ENCODE peak calls at places on chromosomes 13 and 19, in ten cellular contexts. J is HTR-8/SVneo; Q is neuronal stem cell; E is CD8-positive, alpha-beta T cell; X is body of pancreas; S is NCI-H69; L is A172; C is heart right ventricle; H is ACHN; Y is HuH-7.5. K is an unnamed sample.

GRCh38 chr19:38449518-38449917 is 16.0 kb downstream of the RYR1 start:
- DNase-seq in Q (no peak), X (no peak), J (no peak), C (no peak), H (no peak), Y (no peak), L (no peak), E (no peak), S (no peak), K (no peak)

GRCh38 chr13:83752141-83752540 is 130.1 kb downstream of the SLITRK1 start:
- DNase-seq in H (peak; percentile 69), Y (no peak), E (no peak), S (no peak), X (no peak), C (no peak), L (peak; percentile 55), J (peak; percentile 21), Q (no peak), K (no peak)

GRCh38 chr13:101053289-101053688 is 363.0 kb downstream of the NALCN start:
- DNase-seq in S (no peak), Y (no peak), E (no peak), Q (no peak), X (no peak), L (no peak), J (no peak), C (no peak), H (no peak), K (no peak)

GRCh38 chr13:50310734-50311133 is 295.5 kb downstream of the KCNRG start:
- DNase-seq in L (no peak), S (no peak), H (no peak), Y (no peak), J (no peak), Q (no peak), C (no peak), X (no peak), E (no peak), K (no peak)

GRCh38 chr19:55300821-55301458 is 17.1 kb downstream of the BRSK1 start:
- DNase-seq in J (no peak), X (no peak), S (peak; percentile 46), C (no peak), E (no peak), H (no peak), Q (peak; percentile 63), L (no peak), Y (no peak), K (no peak)

GRCh38 chr13:112740502-112741131 is 50.8 kb downstream of the ATP11A start:
- DNase-seq in Y (no peak), Q (no peak), L (peak; percentile 71), H (no peak), X (peak; percentile 48), S (peak; percentile 55), C (peak; percentile 79), E (no peak), J (peak; percentile 41), K (no peak)

GRCh38 chr13:47632311-47632710 is 368.8 kb downstream of the SUCLA2 start:
- DNase-seq in E (no peak), Q (no peak), L (no peak), J (no peak), C (no peak), X (no peak), S (no peak), H (no peak), Y (no peak), K (no peak)

GRCh38 chr13:113869263-113869662 is 5.4 kb upstream of the GAS6 start:
- DNase-seq in C (no peak), H (no peak), Q (no peak), X (no peak), L (no peak), S (no peak), Y (no peak), E (no peak), J (no peak), K (no peak)

GRCh38 chr13:68099616-68100015 is 869.5 kb upstream of the PCDH9 start:
- DNase-seq in C (no peak), Y (no peak), H (peak; percentile 67), E (no peak), J (peak; percentile 8), Q (no peak), L (peak; percentile 73), X (no peak), S (no peak), K (peak; percentile 17)

GRCh38 chr13:44416297-44416696 is 42.7 kb downstream of the SERP2 start:
- DNase-seq in E (no peak), J (no peak), C (no peak), X (no peak), Q (no peak), H (no peak), Y (no peak), S (no peak), L (no peak), K (no peak)

GRCh38 chr19:16834747-16835146 is 5.5 kb downstream of the SIN3B start:
- DNase-seq in Y (no peak), H (no peak), J (no peak), Q (no peak), S (no peak), C (no peak), X (no peak), E (no peak), L (peak; percentile 45), K (no peak)

GRCh38 chr13:37889811-37890210 is 20.2 kb upstream of the TRPC4 start:
- DNase-seq in C (no peak), J (no peak), E (no peak), L (no peak), Y (no peak), Q (no peak), S (peak; percentile 25), H (no peak), X (no peak), K (no peak)

GRCh38 chr19:37551123-37551993 is 43.2 kb downstream of the ZNF571 start:
- DNase-seq in Y (peak; percentile 80), Q (no peak), E (peak; percentile 13), L (no peak), C (peak; percentile 64), S (no peak), J (peak; percentile 14), X (no peak), H (no peak), K (no peak)

GRCh38 chr13:107203146-107203847 is 635.4 kb upstream of the ARGLU1 start:
- DNase-seq in Y (peak; percentile 10), X (peak; percentile 13), L (no peak), H (peak; percentile 13), S (peak; percentile 51), Q (peak; percentile 27), J (peak; percentile 8), E (no peak), C (no peak), K (peak; percentile 46)

GRCh38 chr13:73421310-73421912 is 362.6 kb downstream of the KLF5 start:
- DNase-seq in Q (no peak), Y (no peak), H (no peak), X (peak; percentile 68), J (no peak), L (peak; percentile 53), C (no peak), E (no peak), S (peak; percentile 24), K (no peak)

GRCh38 chr19:10418281-10419199 is 1.8 kb upstream of the PDE4A start:
- DNase-seq in X (no peak), C (no peak), Y (peak; percentile 46), L (no peak), H (no peak), E (peak; percentile 44), J (no peak), Q (peak; percentile 62), S (peak; percentile 80), K (no peak)

GRCh38 chr19:49631279-49631588 is 8.7 kb downstream of the RRAS start:
- DNase-seq in J (no peak), H (no peak), L (no peak), S (no peak), Q (no peak), C (no peak), Y (no peak), E (no peak), X (peak; percentile 35), K (no peak)

GRCh38 chr19:5360003-5360820 is 19.6 kb upstream of the PTPRS start:
- DNase-seq in J (no peak), Y (no peak), E (no peak), H (peak; percentile 16), S (no peak), C (no peak), X (no peak), L (peak; percentile 60), Q (no peak), K (no peak)

GRCh38 chr19:50415661-50416033 is 3.1 kb upstream of the SPIB start:
- DNase-seq in S (no peak), Q (no peak), H (no peak), J (no peak), Y (no peak), E (no peak), X (no peak), L (no peak), C (peak; percentile 36), K (no peak)

GRCh38 chr13:43377149-43377548 is 353.8 kb downstream of the DNAJC15 start:
- DNase-seq in C (peak; percentile 45), X (peak; percentile 43), H (no peak), S (peak; percentile 27), Q (no peak), Y (no peak), L (no peak), E (no peak), J (no peak), K (no peak)

GRCh38 chr19:48287748-48288147 is 17.9 kb downstream of the ZNF114 start:
- DNase-seq in J (no peak), L (no peak), S (no peak), H (no peak), X (no peak), C (no peak), E (no peak), Y (no peak), Q (no peak), K (no peak)

GRCh38 chr19:813359-814107 is 8.2 kb downstream of the PLPPR3 start:
- DNase-seq in X (no peak), S (no peak), Y (peak; percentile 27), H (no peak), C (no peak), J (no peak), L (no peak), E (no peak), Q (no peak), K (no peak)

GRCh38 chr13:51713807-51714206 is 90.2 kb downstream of the DHRS12 start:
- DNase-seq in X (no peak), S (no peak), J (no peak), Y (no peak), L (no peak), E (no peak), C (no peak), Q (no peak), H (no peak), K (no peak)

GRCh38 chr13:51803422-51804294 is at the start of gene DHRS12:
- DNase-seq in Y (peak; percentile 73), L (peak; percentile 63), H (peak; percentile 84), C (peak; percentile 93), S (peak; percentile 92), E (peak; percentile 88), Q (peak; percentile 64), J (peak; percentile 67), X (peak; percentile 94), K (peak; percentile 61)

GRCh38 chr13:113845723-113846638 is 17.9 kb downstream of the GAS6 start:
- DNase-seq in L (no peak), J (no peak), Q (no peak), E (no peak), S (no peak), Y (no peak), H (no peak), X (no peak), C (no peak), K (no peak)

GRCh38 chr13:69474286-69474685 is 633.3 kb upstream of the ATXN8OS start:
- DNase-seq in X (no peak), J (peak; percentile 1), S (no peak), L (peak; percentile 19), E (no peak), Y (no peak), C (no peak), Q (no peak), H (no peak), K (peak; percentile 3)